ENCODE peak calls at places on chromosomes 7 and 10, in four cellular contexts. W is suprapubic skin, R is K562, N is GM12878. Q is an unnamed sample.

GRCh38 chr7:116930156-116930913 is 23.0 kb upstream of the ST7 start:
- DNase-seq in W (peak; percentile 90), R (peak; percentile 85), N (peak; percentile 44), Q (peak; percentile 87)

GRCh38 chr10:18240185-18240882 is 100.1 kb downstream of the CACNB2 start:
- DNase-seq in W (no peak), R (no peak), N (no peak), Q (no peak)

GRCh38 chr10:70132098-70133029 is at the start of gene AIFM2:
- DNase-seq in W (peak; percentile 90), R (peak; percentile 90), N (no peak), Q (peak; percentile 89)

GRCh38 chr10:133011883-133012282 is 69.5 kb upstream of the CFAP46 start:
- DNase-seq in W (no peak), R (no peak), N (no peak), Q (no peak)

GRCh38 chr7:126972571-126972970 is 280.2 kb downstream of the GRM8 start:
- DNase-seq in W (no peak), R (no peak), N (no peak), Q (no peak)

GRCh38 chr7:133575726-133576125 is 322.8 kb downstream of the EXOC4 start:
- DNase-seq in W (no peak), R (no peak), N (no peak), Q (no peak)

GRCh38 chr10:5531558-5532230 is 6.9 kb downstream of the CALML3 start:
- DNase-seq in W (peak; percentile 49), R (no peak), N (no peak), Q (no peak)

GRCh38 chr7:158567153-158567603 is 20.4 kb downstream of the PTPRN2 start:
- DNase-seq in W (no peak), R (no peak), N (no peak), Q (no peak)

GRCh38 chr7:33901847-33902246 is 3.5 kb upstream of the BMPER start:
- DNase-seq in W (no peak), R (no peak), N (no peak), Q (no peak)

GRCh38 chr7:135197906-135198655 is 13.2 kb downstream of the WDR91 start:
- DNase-seq in W (no peak), R (no peak), N (no peak), Q (no peak)

GRCh38 chr10:110919971-110920881 is 822 bp downstream of the SHOC2 start:
- DNase-seq in W (no peak), R (no peak), N (peak; percentile 69), Q (peak; percentile 52)

GRCh38 chr10:85919358-85920022 is 447.1 kb downstream of the GRID1 start:
- DNase-seq in W (no peak), R (no peak), N (no peak), Q (no peak)
- H3K4me1 ChIP-seq in W (no peaks in the 10 kb centered on the region), R (no peaks in the 10 kb centered on the region), N (no peaks in the 10 kb centered on the region), Q (peaks cover 8% of the 10 kb centered on the region)

GRCh38 chr7:108529341-108529740 is 3.4 kb upstream of the PNPLA8 start:
- DNase-seq in W (no peak), R (no peak), N (no peak), Q (no peak)

GRCh38 chr7:108528183-108528712 is 2.3 kb upstream of the PNPLA8 start:
- DNase-seq in W (no peak), R (no peak), N (no peak), Q (no peak)

GRCh38 chr7:108525327-108525984 is 479 bp downstream of the PNPLA8 start:
- DNase-seq in W (no peak), R (peak; percentile 81), N (no peak), Q (peak; percentile 94)

GRCh38 chr7:108526768-108527017 is 758 bp upstream of the PNPLA8 start:
- DNase-seq in W (no peak), R (no peak), N (no peak), Q (no peak)

GRCh38 chr7:108525985-108526767 is at the start of gene PNPLA8:
- DNase-seq in W (peak; percentile 100), R (peak; percentile 98), N (peak; percentile 98), Q (peak; percentile 100)
- TF ChIP-seq EP300 in W (peak; percentile 97), R (no peak), N (no peak), Q (no peak)

DNA sequence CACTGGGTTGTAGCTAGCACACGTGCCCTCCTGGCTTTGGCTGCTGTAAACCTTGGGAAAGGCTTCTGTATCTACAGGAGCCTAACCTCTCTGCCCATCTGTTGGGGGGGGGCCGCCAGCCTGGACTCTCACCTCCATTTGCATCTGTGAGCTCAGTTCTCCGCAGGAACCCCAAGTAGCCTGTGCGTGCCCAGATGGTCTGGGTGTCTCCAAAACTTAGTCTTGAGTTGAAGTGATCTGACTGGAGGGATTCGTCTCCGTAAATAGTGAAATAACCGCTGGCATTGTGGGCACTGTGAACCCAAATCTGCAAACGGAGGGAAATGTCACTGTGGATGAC is 147.9 kb downstream of the ZMYND11 start:
- DNase-seq in W (no peak), R (no peak), N (no peak), Q (no peak)
- H3K4me1 ChIP-seq in W (no peaks in the 10 kb centered on the region), R (no peaks in the 10 kb centered on the region), N (peaks cover 22% of the 10 kb centered on the region), Q (peaks cover 5% of the 10 kb centered on the region)

DNA sequence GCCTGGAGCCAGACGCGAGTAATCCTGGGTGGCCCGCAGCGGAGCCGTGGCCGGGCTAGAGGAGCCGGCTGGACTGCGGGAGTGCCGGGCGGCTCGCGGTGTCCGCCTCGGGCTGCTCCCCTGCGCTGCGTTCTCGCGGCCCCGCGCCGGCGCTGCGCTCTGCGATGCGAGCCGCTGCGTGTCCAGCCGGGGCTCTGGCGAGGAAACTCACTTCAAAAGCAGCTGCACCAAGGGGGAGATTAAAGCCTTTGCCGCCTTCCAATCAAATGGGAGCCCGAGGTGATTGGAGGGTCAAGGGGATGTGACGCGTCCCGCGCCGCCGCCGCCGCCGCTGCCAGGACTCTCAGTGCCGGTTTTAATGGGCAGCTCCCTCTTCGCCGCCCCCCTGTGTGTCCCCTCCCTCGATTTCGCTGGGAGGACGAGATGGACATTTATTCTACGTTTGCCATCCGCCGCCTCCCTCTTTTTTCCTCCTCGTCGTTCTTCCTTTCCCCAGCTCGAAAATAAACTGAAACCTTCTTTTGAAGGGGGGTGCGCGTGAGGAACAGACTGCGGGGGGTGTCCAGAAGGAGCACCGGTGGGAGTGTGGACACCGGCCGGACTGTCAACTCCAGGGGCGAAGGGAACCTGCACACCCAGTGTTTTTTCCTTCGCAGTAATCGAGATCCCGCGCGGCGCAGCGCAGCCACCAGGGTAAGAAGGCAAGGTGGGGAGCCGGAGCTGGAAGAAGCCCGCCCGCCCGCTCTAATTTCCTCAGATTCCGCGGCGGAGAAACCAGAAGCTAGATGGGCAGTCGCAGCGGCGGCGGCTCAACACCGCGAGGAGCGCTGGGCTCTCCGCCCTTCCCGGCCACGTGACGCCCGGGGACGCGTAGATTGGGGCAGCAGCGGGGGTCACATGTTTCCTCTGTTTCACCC is at the start of gene ZNF503:
- DNase-seq in W (peak; percentile 99), R (peak; percentile 63), N (peak; percentile 27), Q (peak; percentile 98)
- TF ChIP-seq EP300 in W (no peak), R (no peak), N (no peak), Q (peak; percentile 14)

Q was measured in upper lobe of left lung.